ENCODE peak calls at places on chromosomes 13 and 19, in nine cellular contexts. S, T, K, P, E, L, A, H and I are unnamed samples.

GRCh38 chr13:44364601-44365000 is 9.0 kb upstream of the SERP2 start:
- DNase-seq in L (no peak), S (peak; percentile 82), P (no peak), A (no peak), H (no peak), E (peak; percentile 90), K (no peak), T (no peak), I (no peak)

GRCh38 chr19:51921949-51922348 is 5.3 kb upstream of the ZNF613 start:
- DNase-seq in H (peak; percentile 29), E (no peak), P (no peak), K (no peak), A (no peak), T (no peak), S (no peak), L (no peak), I (no peak)

GRCh38 chr19:33574824-33575223 is 46.9 kb upstream of the CHST8 start:
- DNase-seq in E (no peak), H (no peak), S (no peak), T (no peak), L (no peak), A (no peak), K (no peak), P (no peak), I (no peak)

GRCh38 chr19:42092350-42092749 is 16.4 kb downstream of the ZNF574 start:
- DNase-seq in K (peak; percentile 63), A (no peak), P (no peak), H (peak; percentile 42), S (no peak), T (peak; percentile 82), L (peak; percentile 82), E (peak; percentile 92), I (no peak)

GRCh38 chr13:44219808-44220544 is 153.6 kb upstream of the SERP2 start:
- DNase-seq in H (no peak), L (no peak), P (no peak), K (no peak), T (no peak), S (no peak), E (peak; percentile 53), A (no peak), I (no peak)

GRCh38 chr13:65063753-65064152 is 2166.4 kb downstream of the PCDH9 start:
- DNase-seq in T (no peak), H (no peak), E (peak; percentile 53), P (no peak), K (no peak), L (no peak), A (no peak), S (no peak), I (no peak)

GRCh38 chr19:16623576-16623975 is 4.4 kb downstream of the MED26 start:
- DNase-seq in S (no peak), T (no peak), P (no peak), K (no peak), H (no peak), L (no peak), A (no peak), E (no peak), I (no peak)

GRCh38 chr19:33603377-33603776 is 18.4 kb upstream of the CHST8 start:
- DNase-seq in S (no peak), P (no peak), E (no peak), A (no peak), K (no peak), T (no peak), H (no peak), L (no peak), I (no peak)

GRCh38 chr13:84668637-84669036 is 786.4 kb upstream of the SLITRK1 start:
- DNase-seq in T (no peak), K (no peak), P (no peak), E (no peak), A (no peak), L (no peak), H (no peak), S (no peak), I (no peak)

GRCh38 chr13:48873598-48873997 is 102.1 kb upstream of the FNDC3A start:
- DNase-seq in E (no peak), A (no peak), P (no peak), T (no peak), K (no peak), L (peak; percentile 76), S (no peak), H (no peak), I (no peak)

GRCh38 chr13:113802090-113802531 is 43.1 kb downstream of the TMEM255B start:
- DNase-seq in P (peak; percentile 80), L (peak; percentile 84), S (peak; percentile 13), H (peak; percentile 19), T (peak; percentile 74), E (no peak), A (peak; percentile 70), K (peak; percentile 97), I (no peak)

GRCh38 chr13:98775844-98776598 is 23.5 kb upstream of the SLC15A1 start:
- DNase-seq in L (no peak), T (no peak), A (no peak), E (no peak), P (peak; percentile 60), S (peak; percentile 87), K (no peak), H (peak; percentile 35), I (no peak)

GRCh38 chr19:33784432-33784831 is 12.2 kb upstream of the KCTD15 start:
- DNase-seq in P (no peak), T (no peak), S (no peak), H (no peak), L (no peak), E (no peak), A (no peak), K (no peak), I (no peak)

GRCh38 chr19:46191972-46192371 is 37.6 kb upstream of the IGFL1 start:
- DNase-seq in P (no peak), H (no peak), A (no peak), E (no peak), T (no peak), S (no peak), K (no peak), L (no peak), I (no peak)

GRCh38 chr19:46189971-46190335 is 39.6 kb upstream of the IGFL1 start:
- DNase-seq in K (no peak), E (no peak), S (peak; percentile 52), H (no peak), L (no peak), A (no peak), P (no peak), T (no peak), I (no peak)

GRCh38 chr19:46192990-46193650 is 36.4 kb upstream of the IGFL1 start:
- DNase-seq in L (no peak), H (peak; percentile 83), P (no peak), K (no peak), S (peak; percentile 87), T (no peak), E (no peak), A (peak; percentile 82), I (peak; percentile 65)

GRCh38 chr19:46191356-46191755 is 38.2 kb upstream of the IGFL1 start:
- DNase-seq in P (no peak), T (no peak), H (no peak), S (no peak), K (no peak), L (no peak), A (no peak), E (no peak), I (no peak)

GRCh38 chr19:46190489-46190888 is 39.1 kb upstream of the IGFL1 start:
- DNase-seq in T (no peak), L (no peak), K (no peak), H (no peak), A (no peak), P (no peak), E (no peak), S (no peak), I (no peak)
- H3K27me3 ChIP-seq in T (peaks cover 71% of the 10 kb centered on the region), L (no peaks in the 10 kb centered on the region), K (no peaks in the 10 kb centered on the region), H (peaks cover 35% of the 10 kb centered on the region), A (peaks cover 22% of the 10 kb centered on the region), P (no peaks in the 10 kb centered on the region), E (peaks cover 3% of the 10 kb centered on the region), S (peaks cover 25% of the 10 kb centered on the region), I (peaks cover 17% of the 10 kb centered on the region)

GRCh38 chr19:8001651-8001994 is 3.8 kb downstream of the ELAVL1 start:
- DNase-seq in S (no peak), H (no peak), K (no peak), L (no peak), P (no peak), A (no peak), T (no peak), E (no peak), I (no peak)
- H3K4me1 ChIP-seq in S (peaks cover 55% of the 10 kb centered on the region), H (peaks cover 34% of the 10 kb centered on the region), K (peaks cover 5% of the 10 kb centered on the region), L (peaks cover 28% of the 10 kb centered on the region), P (peaks cover 49% of the 10 kb centered on the region), A (peaks cover 62% of the 10 kb centered on the region), T (peaks cover 61% of the 10 kb centered on the region), E (peaks cover 22% of the 10 kb centered on the region), I (peaks cover 15% of the 10 kb centered on the region)

DNA sequence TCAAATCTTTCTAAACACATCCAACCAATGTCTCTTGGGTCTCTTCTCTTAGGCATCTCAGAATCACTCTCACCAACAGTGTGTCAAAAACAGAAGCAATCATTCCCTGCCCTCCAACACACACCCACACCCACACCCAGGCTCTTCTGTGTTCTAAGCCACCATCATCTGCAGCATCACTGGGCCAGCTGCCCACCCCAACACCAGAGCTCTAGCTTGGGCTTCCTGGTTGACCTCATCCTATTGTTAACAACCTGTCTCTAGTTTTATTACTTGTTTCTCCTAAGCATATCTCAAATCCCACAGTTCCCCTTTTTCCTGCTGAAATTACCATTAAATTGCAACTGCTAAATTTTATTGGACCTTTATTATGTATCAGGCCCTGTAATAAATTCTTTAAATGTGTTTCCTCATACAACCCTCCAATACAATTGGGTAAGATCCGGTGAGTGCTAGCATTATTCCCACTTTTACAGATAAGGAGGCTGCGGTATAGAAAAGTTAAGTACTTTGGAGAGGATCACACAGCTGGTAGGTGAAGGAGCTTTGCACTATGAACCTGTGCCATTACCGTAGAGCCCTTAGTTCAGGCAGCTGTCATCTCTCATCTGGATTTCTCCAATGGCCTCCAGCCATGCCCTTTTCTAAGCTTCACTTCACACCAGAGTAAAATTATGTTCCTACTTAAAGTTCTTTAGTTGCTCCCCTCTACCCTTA is 227.5 kb downstream of the B3GLCT start:
- DNase-seq in P (no peak), E (peak; percentile 80), T (no peak), H (no peak), L (no peak), K (no peak), A (no peak), S (no peak), I (no peak)
- TF ChIP-seq POLR2AphosphoS5 in P (no peak), E (no peak), T (no peak), H (no peak), L (no peak), K (no peak), A (no peak), S (no peak), I (no peak)

DNA sequence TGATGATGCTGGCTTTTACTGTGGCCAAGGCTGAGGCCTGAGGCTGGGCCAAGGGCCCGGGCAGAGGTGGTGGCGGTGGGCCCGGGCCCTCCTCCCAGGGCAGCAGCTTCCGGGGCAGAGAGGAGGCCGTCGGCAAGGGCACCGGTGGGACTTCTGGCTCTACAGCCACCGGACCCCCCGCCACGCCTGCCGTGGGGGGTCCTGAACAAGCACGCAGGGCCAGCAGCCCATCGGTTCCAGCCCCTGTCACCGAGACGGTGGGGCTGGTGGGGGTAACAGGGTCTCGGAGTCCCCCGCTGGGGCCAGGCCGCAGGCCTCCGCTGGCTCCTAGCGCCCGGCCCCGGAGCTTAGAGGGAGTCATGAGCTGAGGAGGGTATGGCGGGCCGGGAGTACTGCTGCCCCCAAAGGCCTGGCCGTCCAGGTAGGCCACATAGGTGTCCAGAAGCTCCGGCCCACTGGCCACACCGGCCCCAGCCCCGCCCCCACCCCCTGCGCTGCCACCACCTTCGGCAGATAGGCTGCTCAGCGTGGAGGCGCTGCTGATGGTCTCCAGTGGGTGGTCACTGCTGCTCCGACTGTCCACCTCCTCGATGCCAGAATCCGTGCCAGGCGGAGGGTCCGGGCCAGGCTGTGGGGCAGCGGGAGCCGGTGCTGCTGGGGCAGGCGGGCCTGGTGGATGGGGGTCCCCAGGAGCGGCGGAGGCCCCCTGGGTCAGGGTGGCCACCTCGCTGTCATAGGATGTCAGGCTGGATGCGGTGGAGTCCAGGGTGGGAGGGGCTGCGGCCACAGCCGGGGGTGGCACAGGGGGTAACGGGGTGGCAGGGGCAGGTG is 17.3 kb downstream of the C19orf81 start:
- DNase-seq in H (no peak), S (no peak), L (no peak), P (peak; percentile 78), A (no peak), E (no peak), K (peak; percentile 34), T (no peak), I (no peak)
- H3K27me3 ChIP-seq in H (peaks cover 21% of the 10 kb centered on the region), S (peaks cover 20% of the 10 kb centered on the region), L (peaks cover 76% of the 10 kb centered on the region), P (peaks cover 37% of the 10 kb centered on the region), A (peaks cover 91% of the 10 kb centered on the region), E (peaks cover 17% of the 10 kb centered on the region), K (no peaks in the 10 kb centered on the region), T (peaks cover 97% of the 10 kb centered on the region), I (peaks cover 18% of the 10 kb centered on the region)